ENCODE peak calls at places on chromosomes 11 and 22, in four cellular contexts. L is upper lobe of right lung; X is colonic mucosa; Q is CD4-positive, alpha-beta T cell. H is an unnamed sample. For H3K9me3, the result is how much of the 10 kb centered on the place peaks cover.

GRCh38 chr22:47192651-47193437 is 430.4 kb downstream of the TBC1D22A start:
- DNase-seq in X (peak), L (peak), Q (no peak), H (peak)

GRCh38 chr11:17822021-17822781 is 87.6 kb downstream of the KCNC1 start:
- DNase-seq in Q (no peak), L (no peak), X (no peak), H (no peak)

GRCh38 chr11:27718853-27719574 is 18.8 kb upstream of the BDNF start:
- DNase-seq in L (peak), X (peak), Q (no peak), H (no peak)

GRCh38 chr22:49960967-49961600 is 512 bp downstream of the PIM3 start:
- DNase-seq in Q (peak), X (peak), L (peak), H (peak)

GRCh38 chr11:74453373-74453975 is 13.9 kb downstream of the KCNE3 start:
- DNase-seq in Q (peak), L (peak), X (peak), H (peak)

GRCh38 chr22:25113316-25113721 is 86.3 kb upstream of the CRYBB3 start:
- DNase-seq in Q (no peak), X (peak), L (peak), H (peak)

GRCh38 chr11:86818466-86819282 is 18.3 kb downstream of the PRSS23 start:
- DNase-seq in X (no peak), Q (no peak), L (no peak), H (no peak)

GRCh38 chr22:44576311-44577260 is 78.6 kb upstream of the RTL6 start:
- DNase-seq in X (no peak), L (peak), Q (no peak), H (peak)

GRCh38 chr11:62552465-62552782 is 5.8 kb upstream of the AHNAK start:
- DNase-seq in X (peak), L (no peak), Q (no peak), H (no peak)

GRCh38 chr11:35144103-35144741 is 5.3 kb downstream of the CD44 start:
- DNase-seq in Q (peak), L (peak), X (no peak), H (no peak)

GRCh38 chr11:45671246-45672171 is 6.1 kb upstream of the CHST1 start:
- DNase-seq in X (no peak), L (no peak), Q (no peak), H (no peak)

GRCh38 chr11:75535039-75535563 is 9.4 kb upstream of the GDPD5 start:
- DNase-seq in X (no peak), L (no peak), Q (no peak), H (no peak)

GRCh38 chr11:75531325-75531724 is 5.6 kb upstream of the GDPD5 start:
- DNase-seq in X (no peak), L (no peak), Q (no peak), H (no peak)

GRCh38 chr11:75532200-75532972 is 6.6 kb upstream of the GDPD5 start:
- DNase-seq in L (peak), Q (peak), X (peak), H (peak)

GRCh38 chr11:75534291-75535038 is 8.7 kb upstream of the GDPD5 start:
- DNase-seq in L (no peak), X (peak), Q (no peak), H (no peak)

DNA sequence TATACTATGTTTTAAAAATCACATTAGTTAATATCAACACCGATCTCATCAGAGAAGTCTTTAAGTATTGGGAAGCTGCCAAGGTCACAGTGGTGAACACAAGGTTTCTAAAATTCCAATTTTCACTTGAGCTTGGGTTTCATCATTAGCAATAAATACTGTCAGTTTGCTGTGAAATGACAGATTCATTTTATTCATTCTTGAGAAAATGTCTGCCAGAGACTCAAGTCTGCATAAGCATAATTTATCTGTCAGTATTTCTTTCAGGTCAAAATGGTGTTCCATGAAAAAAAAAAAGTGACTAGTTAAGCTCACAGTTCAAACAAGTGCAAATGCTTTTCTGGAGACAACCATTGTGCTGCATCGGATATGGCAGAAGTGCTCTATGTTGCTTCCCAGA is 8.1 kb upstream of the GDPD5 start:
- DNase-seq in Q (no peak), L (no peak), X (no peak), H (no peak)
- H3K27ac ChIP-seq in Q (no peak), L (no peak), X (no peak), H (no peak)

GRCh38 chr11:1162498-1163311 is 5.0 kb downstream of the MUC5AC start:
- DNase-seq in L (peak), X (no peak), Q (no peak), H (no peak)
- TF ChIP-seq CTCF in L (no peak), X (no peak), Q (no peak), H (no peak)

GRCh38 chr11:64043545-64043944 is 7.8 kb downstream of the FLRT1 start:
- DNase-seq in L (no peak), X (no peak), Q (no peak), H (no peak)
- H3K9me3 ChIP-seq in L (under half), X (under half), Q (under half), H (under half)

GRCh38 chr22:37212174-37212906 is at the start of gene SSTR3:
- DNase-seq in X (no peak), L (peak), Q (no peak), H (peak)
- H3K27ac ChIP-seq in X (no peak), L (no peak), Q (no peak), H (no peak)

GRCh38 chr11:3122775-3123201 is 42.3 kb downstream of the OSBPL5 start:
- DNase-seq in Q (no peak), X (no peak), L (peak), H (peak)

GRCh38 chr11:3124821-3125220 is 40.3 kb downstream of the OSBPL5 start:
- DNase-seq in Q (no peak), L (peak), X (no peak), H (peak)

GRCh38 chr11:3123761-3124733 is 41.1 kb downstream of the OSBPL5 start:
- DNase-seq in Q (no peak), X (peak), L (peak), H (peak)

GRCh38 chr11:3121931-3122774 is 43.0 kb downstream of the OSBPL5 start:
- DNase-seq in Q (no peak), X (no peak), L (peak), H (peak)

GRCh38 chr11:3123316-3123715 is 41.8 kb downstream of the OSBPL5 start:
- DNase-seq in X (peak), L (peak), Q (no peak), H (peak)
- TF ChIP-seq CTCF in X (no peak), L (no peak), Q (no peak), H (no peak)

GRCh38 chr22:48698618-48699017 is 1129.1 kb downstream of the BRD1 start:
- DNase-seq in X (no peak), L (no peak), Q (no peak), H (no peak)

GRCh38 chr22:48700566-48701295 is 1126.9 kb downstream of the BRD1 start:
- DNase-seq in L (no peak), X (no peak), Q (no peak), H (peak)

GRCh38 chr22:48700180-48700565 is 1127.5 kb downstream of the BRD1 start:
- DNase-seq in L (no peak), X (no peak), Q (no peak), H (peak)

GRCh38 chr22:48697694-48698276 is 1129.9 kb downstream of the BRD1 start:
- DNase-seq in Q (no peak), X (no peak), L (no peak), H (no peak)

GRCh38 chr22:48699531-48699930 is 1128.1 kb downstream of the BRD1 start:
- DNase-seq in Q (no peak), X (no peak), L (no peak), H (no peak)
- H3K9me3 ChIP-seq in Q (under half), X (under half), L (under half), H (under half)

GRCh38 chr22:28984482-28985158 is 77.0 kb downstream of the C22orf31 start:
- DNase-seq in Q (no peak), X (no peak), L (no peak), H (no peak)

GRCh38 chr22:28985581-28986290 is 75.9 kb downstream of the C22orf31 start:
- DNase-seq in Q (no peak), X (no peak), L (no peak), H (no peak)

GRCh38 chr22:28983788-28984441 is 77.7 kb downstream of the C22orf31 start:
- DNase-seq in X (no peak), L (no peak), Q (no peak), H (no peak)

GRCh38 chr22:28981818-28982499 is 79.7 kb downstream of the C22orf31 start:
- DNase-seq in X (no peak), L (no peak), Q (no peak), H (no peak)

DNA sequence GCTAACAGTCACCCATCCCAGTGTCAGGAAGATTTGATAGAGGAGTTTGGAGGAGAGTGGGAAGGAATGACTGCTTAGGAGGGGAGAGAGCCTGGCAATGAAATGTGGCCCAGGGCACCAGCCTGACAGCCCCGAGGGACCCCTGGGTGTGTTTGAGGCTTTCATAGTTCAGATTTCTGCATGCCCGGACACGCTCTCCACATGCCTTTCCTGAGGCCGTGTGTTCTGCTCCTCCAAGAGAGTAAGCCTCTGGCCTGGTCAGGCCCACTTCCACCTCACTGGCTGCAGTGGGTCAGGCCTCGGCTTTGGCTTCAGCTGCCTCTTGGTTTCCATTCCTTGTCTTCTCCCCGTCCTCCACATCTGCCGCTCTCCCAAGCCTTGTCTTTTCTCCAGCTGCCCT is 78.4 kb downstream of the C22orf31 start:
- DNase-seq in X (no peak), Q (no peak), L (no peak), H (no peak)
- H3K27ac ChIP-seq in X (no peak), Q (no peak), L (no peak), H (peak)

DNA sequence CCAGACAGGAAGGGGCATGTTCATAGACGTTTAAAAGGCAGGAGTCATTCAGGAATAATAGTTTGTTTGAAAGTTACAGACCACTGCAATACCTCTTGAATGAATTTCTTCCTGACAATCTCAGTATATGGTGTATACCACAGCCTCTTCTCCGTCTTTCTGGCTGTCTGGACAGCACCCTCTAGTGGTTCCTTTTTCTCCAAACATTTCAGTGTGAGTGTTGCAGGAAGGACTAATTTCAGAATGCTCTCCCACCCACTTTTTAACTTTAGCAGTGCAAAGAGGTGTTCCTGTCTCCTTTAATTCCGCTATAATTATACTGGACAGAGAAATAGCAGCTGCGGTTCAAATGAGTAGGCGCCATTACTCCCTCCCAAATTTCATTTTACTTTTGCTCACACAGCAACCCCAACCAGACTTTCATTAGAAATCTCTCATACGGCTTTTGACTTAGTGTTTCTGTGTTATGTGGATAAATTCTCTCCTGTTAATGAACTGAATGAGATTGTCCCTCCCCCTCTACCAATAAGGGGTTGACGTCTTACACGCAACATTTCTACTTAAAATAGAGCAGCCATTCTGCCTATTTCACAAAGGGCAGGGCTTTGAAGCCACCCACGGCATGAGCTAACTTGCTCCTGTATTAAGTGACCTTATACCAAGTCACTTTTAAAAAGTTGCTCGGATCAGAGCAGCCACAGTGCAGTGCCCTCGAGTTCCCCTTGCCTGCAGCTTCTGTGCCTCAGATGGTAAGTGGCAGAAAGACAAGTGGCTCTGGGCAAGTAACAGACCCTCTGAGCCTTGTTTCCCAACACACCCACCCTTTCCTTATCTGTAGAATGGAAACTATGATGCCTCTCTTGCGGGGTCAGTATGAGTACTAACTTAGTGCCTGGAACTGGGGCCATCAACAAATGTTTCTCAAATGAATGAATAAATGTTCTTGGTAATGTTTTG is 368.6 kb downstream of the OPCML start:
- DNase-seq in X (peak), Q (no peak), L (no peak), H (no peak)
- TF ChIP-seq CTCF in X (peak), Q (no peak), L (peak), H (peak)

GRCh38 chr11:102623998-102624397 is 1.1 kb downstream of the MMP20 start:
- DNase-seq in X (no peak), L (no peak), Q (no peak), H (no peak)

GRCh38 chr11:102620179-102620578 is 5.0 kb downstream of the MMP20 start:
- DNase-seq in L (no peak), Q (no peak), X (no peak), H (no peak)

GRCh38 chr11:102622258-102622657 is 2.9 kb downstream of the MMP20 start:
- DNase-seq in X (no peak), L (no peak), Q (no peak), H (no peak)

GRCh38 chr11:102623128-102623527 is 2.0 kb downstream of the MMP20 start:
- DNase-seq in X (no peak), L (no peak), Q (no peak), H (no peak)

DNA sequence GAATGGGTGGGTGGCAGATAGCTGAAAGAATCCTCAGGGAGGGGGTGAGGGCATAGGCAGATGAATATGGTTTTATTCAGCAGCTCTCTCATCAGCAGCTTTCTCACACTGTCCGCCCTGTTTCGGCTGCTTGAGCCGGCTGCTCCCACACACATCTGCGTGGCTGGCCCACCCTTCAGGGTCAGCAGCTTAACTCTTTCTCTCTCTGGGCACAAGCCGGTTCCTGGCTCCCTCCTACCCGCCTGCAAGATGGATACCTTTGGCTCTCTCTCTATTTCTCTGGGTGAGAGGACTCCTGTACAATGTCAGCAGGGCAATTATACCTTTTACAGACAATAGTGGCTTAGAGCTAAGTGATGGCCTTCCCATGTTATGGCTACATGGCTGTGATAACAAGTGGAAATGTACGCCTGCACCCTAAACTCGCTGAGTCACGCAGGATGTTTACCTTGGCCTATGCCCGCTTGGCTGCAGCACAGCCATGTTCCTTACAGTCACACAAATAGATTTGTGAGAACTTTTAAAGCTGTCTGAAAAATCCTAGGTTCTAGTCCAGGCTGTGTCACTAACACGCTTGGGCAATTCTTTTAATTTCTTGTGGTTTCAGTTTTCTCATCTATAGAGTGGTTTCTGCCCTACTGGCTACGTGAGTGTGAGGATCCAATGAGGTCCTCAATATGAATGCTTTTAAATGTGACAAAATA is 4.1 kb downstream of the MMP20 start:
- DNase-seq in X (no peak), L (no peak), Q (no peak), H (no peak)
- H3K9me3 ChIP-seq in X (under half), L (under half), Q (under half), H (under half)

H was measured in lower lobe of right lung.